ENCODE peak calls at places on chromosome 7, in four cellular contexts. G, F, Y and X are unnamed samples.

GRCh38 chr7:26013551-26014083 is 138.4 kb upstream of the NFE2L3 start:
- DNase-seq in Y (no peak), F (no peak), G (no peak), X (no peak)

GRCh38 chr7:137970263-137970975 is 31.5 kb downstream of the CREB3L2 start:
- DNase-seq in Y (no peak), G (no peak), F (no peak), X (no peak)

GRCh38 chr7:132211971-132212370 is 364.3 kb downstream of the PLXNA4 start:
- DNase-seq in F (no peak), G (no peak), Y (no peak), X (no peak)

GRCh38 chr7:137454169-137455166 is 110.9 kb upstream of the PTN start:
- DNase-seq in F (no peak), Y (peak), G (peak), X (peak)

GRCh38 chr7:41584746-41585145 is 118.1 kb downstream of the INHBA start:
- DNase-seq in G (no peak), Y (no peak), F (no peak), X (no peak)

GRCh38 chr7:131527462-131527861 is 29.0 kb downstream of the PODXL start:
- DNase-seq in Y (no peak), F (no peak), G (no peak), X (no peak)

GRCh38 chr7:46389131-46389530 is 468.1 kb upstream of the IGFBP3 start:
- DNase-seq in G (no peak), F (no peak), Y (no peak), X (no peak)

GRCh38 chr7:128726673-128727072 is 12.5 kb upstream of the CALU start:
- DNase-seq in Y (no peak), F (no peak), G (no peak), X (no peak)

GRCh38 chr7:132030161-132030568 is 473.7 kb upstream of the PODXL start:
- DNase-seq in G (no peak), Y (no peak), F (no peak), X (no peak)

GRCh38 chr7:73463966-73464365 is 30.4 kb downstream of the FZD9 start:
- DNase-seq in F (no peak), Y (no peak), G (no peak), X (no peak)

GRCh38 chr7:54699715-54700114 is 59.3 kb downstream of the SEC61G start:
- DNase-seq in F (no peak), Y (no peak), G (no peak), X (no peak)

GRCh38 chr7:147400221-147400689 is 1190.3 kb upstream of the C7orf33 start:
- DNase-seq in Y (no peak), G (no peak), F (no peak), X (no peak)

GRCh38 chr7:121503730-121504129 is 107.6 kb upstream of the FAM3C start:
- DNase-seq in G (no peak), Y (no peak), F (no peak), X (no peak)

GRCh38 chr7:322111-322671 is 32.2 kb downstream of the FOXL3 start:
- DNase-seq in Y (no peak), G (peak), F (no peak), X (peak)

GRCh38 chr7:127383123-127383835 is 9.2 kb downstream of the ZNF800 start:
- DNase-seq in G (peak), F (no peak), Y (no peak), X (peak)

GRCh38 chr7:44220732-44221131 is 20.0 kb downstream of the YKT6 start:
- DNase-seq in G (no peak), F (no peak), Y (no peak), X (no peak)

GRCh38 chr7:44216019-44216418 is 15.2 kb downstream of the YKT6 start:
- DNase-seq in F (no peak), Y (no peak), G (no peak), X (no peak)

GRCh38 chr7:115965241-115965640 is 65.3 kb downstream of the TFEC start:
- DNase-seq in G (no peak), Y (no peak), F (no peak), X (no peak)

GRCh38 chr7:35467456-35467978 is 213.6 kb upstream of the TBX20 start:
- DNase-seq in F (no peak), Y (no peak), G (no peak), X (no peak)

DNA sequence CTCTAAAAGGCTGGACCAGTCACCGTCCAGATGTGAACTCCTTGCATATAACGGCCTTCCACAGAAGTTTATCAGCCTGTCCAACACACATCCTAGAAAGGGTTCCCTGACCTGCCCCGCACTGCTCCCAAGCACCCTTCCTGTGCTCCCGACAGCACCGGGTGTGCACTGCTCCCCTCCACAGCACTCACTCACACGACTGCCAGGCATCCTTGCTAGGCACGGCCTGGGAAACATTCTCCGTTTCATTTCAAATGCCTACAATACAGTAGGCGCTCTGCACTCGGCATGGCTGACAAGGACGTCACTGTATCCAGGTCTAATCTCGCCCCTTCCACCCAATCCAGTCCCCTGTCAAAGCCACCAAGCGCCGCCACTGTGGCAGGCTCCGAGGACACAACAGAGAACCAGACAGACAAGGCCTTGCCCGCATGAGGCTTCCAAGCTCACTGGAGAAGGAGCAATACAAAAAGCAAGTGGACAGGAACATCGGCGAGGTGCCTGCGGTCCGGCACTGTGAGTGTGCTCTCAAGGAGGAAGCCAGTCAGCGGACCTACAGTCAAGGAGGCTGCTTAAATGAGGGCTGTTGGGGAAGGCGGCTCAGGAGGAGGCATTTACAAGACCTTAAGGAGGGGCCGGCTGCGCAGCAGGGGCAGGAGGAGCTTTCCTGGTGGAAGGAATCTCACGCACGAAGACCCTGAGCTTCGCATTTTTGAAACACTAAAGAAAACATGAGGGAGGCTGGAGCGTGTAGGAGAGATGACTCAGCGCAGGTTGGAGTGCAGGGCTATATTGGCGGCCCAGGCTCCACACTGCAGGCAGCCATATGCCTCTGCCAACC is 29.2 kb downstream of the GNA12 start:
- DNase-seq in Y (no peak), G (no peak), F (no peak), X (peak)
- TF ChIP-seq JUNB in Y (no peak), G (no peak), F (no peak), X (no peak)

DNA sequence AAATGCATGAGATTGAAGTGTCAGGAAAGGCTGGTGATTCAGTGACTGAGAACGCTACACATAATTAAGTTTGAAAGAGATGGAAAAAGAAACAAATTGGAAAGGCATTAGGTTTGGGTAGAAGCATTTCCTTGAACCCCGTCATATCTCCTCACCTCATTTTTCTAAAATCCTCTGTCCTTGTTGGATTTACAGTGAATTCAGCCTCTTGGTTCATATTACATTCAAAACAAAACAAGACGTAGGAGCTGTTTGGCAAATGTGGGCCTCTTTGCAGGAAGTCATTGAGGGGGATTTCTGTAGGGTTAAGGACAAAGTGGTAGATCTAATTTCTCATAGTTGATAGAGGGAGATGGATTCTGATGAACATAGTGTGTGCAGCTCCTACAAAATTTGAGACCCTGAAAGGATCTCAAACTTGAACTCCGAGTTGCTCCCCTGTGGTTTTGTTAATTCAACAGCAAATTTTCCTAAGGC is 628 bp downstream of the TBXAS1 start:
- DNase-seq in Y (no peak), G (no peak), F (no peak), X (no peak)
- H2AFZ ChIP-seq in Y (peak), G (peak), F (peak), X (peak)

DNA sequence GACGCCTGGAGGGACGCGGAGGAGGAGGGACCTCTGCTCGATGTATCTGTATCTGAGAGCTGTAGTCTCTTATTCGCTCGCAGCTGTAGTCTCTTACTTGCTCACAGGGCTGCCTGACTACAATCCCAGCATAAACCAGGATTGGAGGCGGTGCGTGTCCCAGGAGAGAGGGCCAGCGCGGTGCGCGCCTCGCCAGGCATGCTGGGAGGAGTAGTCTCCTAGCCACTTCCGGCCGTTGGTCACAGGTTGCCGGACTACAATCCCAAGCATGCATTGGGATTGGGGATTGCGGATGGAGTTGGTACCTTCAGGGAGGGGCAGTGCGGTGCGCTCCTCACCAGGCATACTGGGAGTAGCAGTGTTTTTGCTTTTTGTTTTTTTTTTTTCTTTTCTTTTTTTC is 421.7 kb upstream of the NUPR2 start:
- DNase-seq in F (no peak), Y (no peak), G (no peak), X (no peak)
- TF ChIP-seq JUNB in F (no peak), Y (no peak), G (no peak), X (no peak)

GRCh38 chr7:83148776-83149175 is 13.9 kb downstream of the PCLO start:
- DNase-seq in G (no peak), F (no peak), Y (no peak), X (no peak)
- H2AFZ ChIP-seq in G (no peak), F (no peak), Y (no peak), X (no peak)

GRCh38 chr7:134420509-134421125 is 38.3 kb downstream of the AKR1B1 start:
- DNase-seq in G (peak), Y (peak), F (no peak), X (peak)
- TF ChIP-seq JUNB in G (no peak), Y (no peak), F (no peak), X (no peak)

DNA sequence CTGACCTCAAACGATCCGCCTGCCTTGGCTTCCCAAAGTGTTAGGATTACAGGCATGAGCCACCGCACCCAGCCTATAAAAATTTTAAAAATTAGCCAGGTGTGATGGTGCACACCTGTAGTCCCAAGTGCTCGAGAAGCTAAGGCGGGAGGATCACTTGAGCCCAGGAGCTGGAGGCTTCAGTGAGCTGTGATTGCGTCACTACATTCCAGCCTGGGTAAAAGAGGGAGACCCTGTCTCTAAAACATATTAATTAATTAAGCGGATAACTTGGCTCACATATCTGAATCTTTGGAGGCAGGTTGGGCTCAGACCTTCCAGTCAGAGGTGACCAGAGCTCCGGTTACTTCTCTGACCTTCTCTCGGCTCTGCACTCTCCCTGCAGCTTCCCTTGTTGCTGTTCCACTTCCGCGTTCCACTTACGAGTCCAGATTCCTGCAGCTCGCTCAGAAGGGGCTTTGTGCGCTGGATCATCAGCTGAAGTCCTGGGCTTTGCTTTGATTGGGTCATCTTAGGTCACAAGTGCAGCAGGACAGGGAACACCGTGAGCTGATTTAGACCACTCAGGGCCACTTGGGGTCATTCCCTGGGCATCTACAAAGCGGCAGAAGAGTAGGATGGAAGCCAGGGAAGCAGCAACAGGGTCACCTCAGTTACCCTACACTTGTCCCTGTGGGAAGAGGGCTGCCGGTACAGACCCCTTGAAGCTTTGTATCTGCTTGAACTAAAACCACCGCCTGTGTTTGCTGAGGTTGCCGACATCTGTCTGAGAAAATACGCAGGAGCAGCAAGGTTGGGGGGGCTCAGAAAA is 2.0 kb upstream of the ARPC1B start:
- DNase-seq in G (peak), Y (peak), F (no peak), X (peak)
- H2AFZ ChIP-seq in G (no peak), Y (no peak), F (no peak), X (no peak)

DNA sequence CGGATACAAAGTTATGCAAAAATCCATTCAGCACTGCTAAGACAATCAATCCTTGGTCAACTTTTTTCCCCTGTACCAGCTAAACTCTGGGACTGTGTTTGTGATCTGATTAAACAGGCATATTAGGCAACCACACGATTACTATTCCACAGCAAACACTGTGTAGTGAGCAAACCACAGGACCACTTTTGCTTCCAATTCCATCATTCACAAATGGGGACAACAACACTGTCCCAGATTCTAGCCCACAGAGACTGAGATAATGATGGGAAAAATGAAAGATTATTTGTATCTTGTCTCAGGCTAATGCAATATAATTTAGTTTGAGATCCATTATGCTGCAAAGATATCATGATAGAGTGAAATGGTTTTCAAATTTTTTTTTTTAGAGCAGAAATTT is 163.7 kb upstream of the AOAH start:
- DNase-seq in Y (no peak), G (no peak), F (no peak), X (no peak)
- TF ChIP-seq JUNB in Y (no peak), G (no peak), F (no peak), X (no peak)

DNA sequence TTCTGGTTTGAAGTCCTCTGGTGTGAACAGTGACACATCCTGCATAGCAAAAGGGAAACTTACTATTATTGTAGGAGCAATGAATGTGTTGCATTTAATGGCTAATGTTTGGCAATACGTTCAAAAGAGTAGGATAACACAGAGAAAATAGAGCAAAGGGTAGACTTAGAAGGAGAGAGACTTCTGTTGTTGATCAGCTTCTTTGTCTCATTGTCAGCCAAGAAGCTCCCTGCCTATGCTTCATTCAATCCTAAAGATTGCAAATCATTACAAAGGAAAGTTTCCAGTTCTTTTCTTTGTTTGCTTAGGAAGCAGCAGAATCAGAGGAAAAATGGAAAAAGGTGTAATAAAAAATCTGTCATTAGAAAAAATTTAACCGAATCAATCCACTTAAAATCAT is 7.9 kb upstream of the TSPAN13 start:
- DNase-seq in F (no peak), Y (no peak), G (no peak), X (no peak)
- H2AFZ ChIP-seq in F (no peak), Y (no peak), G (no peak), X (no peak)